ENCODE peak calls at places on chromosomes 5 and 9, in four cellular contexts. One of them, this sample, is unnamed.

GRCh38 chr9:131045300-131046092 is 36.5 kb downstream of the LAMC3 start:
- DNase-seq in HCT116: no peak
- DNase-seq in type B pancreatic cell: no peak
- DNase-seq in cardiac muscle cell: peak; percentile 13
- DNase-seq in this sample: no peak

GRCh38 chr9:29039258-29039657 is 1466.0 kb upstream of the C9orf72 start:
- DNase-seq in type B pancreatic cell: no peak
- DNase-seq in HCT116: no peak
- DNase-seq in cardiac muscle cell: peak; percentile 0
- DNase-seq in this sample: no peak

GRCh38 chr9:136953771-136954269 is 1.7 kb downstream of the LCN12 start:
- DNase-seq in HCT116: no peak
- DNase-seq in cardiac muscle cell: no peak
- DNase-seq in type B pancreatic cell: no peak
- DNase-seq in this sample: no peak

GRCh38 chr5:148760945-148761638 is 65.3 kb upstream of the ADRB2 start:
- DNase-seq in type B pancreatic cell: no peak
- DNase-seq in HCT116: no peak
- DNase-seq in cardiac muscle cell: no peak
- DNase-seq in this sample: no peak

GRCh38 chr5:177025139-177025538 is 2.6 kb downstream of the ZNF346 start:
- DNase-seq in type B pancreatic cell: no peak
- DNase-seq in cardiac muscle cell: peak; percentile 67
- DNase-seq in HCT116: no peak
- DNase-seq in this sample: no peak

GRCh38 chr5:157308826-157309465 is 43.0 kb downstream of the CYFIP2 start:
- DNase-seq in cardiac muscle cell: peak; percentile 35
- DNase-seq in HCT116: no peak
- DNase-seq in type B pancreatic cell: no peak
- DNase-seq in this sample: no peak

GRCh38 chr5:141817631-141818030 is 60.6 kb downstream of the PCDH1 start:
- DNase-seq in cardiac muscle cell: no peak
- DNase-seq in type B pancreatic cell: no peak
- DNase-seq in HCT116: no peak
- DNase-seq in this sample: no peak

GRCh38 chr5:142830241-142831018 is 60.3 kb downstream of the ARHGAP26 start:
- DNase-seq in type B pancreatic cell: no peak
- DNase-seq in cardiac muscle cell: peak; percentile 46
- DNase-seq in HCT116: no peak
- DNase-seq in this sample: no peak

GRCh38 chr5:10607666-10608442 is 44.0 kb downstream of the ANKRD33B start:
- DNase-seq in type B pancreatic cell: peak; percentile 18
- DNase-seq in HCT116: no peak
- DNase-seq in cardiac muscle cell: peak; percentile 89
- DNase-seq in this sample: no peak

GRCh38 chr5:7878381-7878873 is 9.5 kb downstream of the MTRR start:
- DNase-seq in type B pancreatic cell: no peak
- DNase-seq in HCT116: no peak
- DNase-seq in cardiac muscle cell: peak; percentile 62
- DNase-seq in this sample: no peak

GRCh38 chr5:172958268-172959046 is 767 bp upstream of the RPL26L1 start:
- DNase-seq in type B pancreatic cell: no peak
- DNase-seq in HCT116: peak; percentile 29
- DNase-seq in cardiac muscle cell: peak; percentile 73
- DNase-seq in this sample: no peak

GRCh38 chr5:165187815-165188214 is 1682.4 kb downstream of the MAT2B start:
- DNase-seq in cardiac muscle cell: no peak
- DNase-seq in type B pancreatic cell: no peak
- DNase-seq in HCT116: no peak
- DNase-seq in this sample: no peak

GRCh38 chr5:111225926-111226325 is 1.7 kb downstream of the CAMK4 start:
- DNase-seq in cardiac muscle cell: no peak
- DNase-seq in HCT116: no peak
- DNase-seq in type B pancreatic cell: no peak
- DNase-seq in this sample: no peak

GRCh38 chr5:134581241-134581981 is 51.2 kb downstream of the SAR1B start:
- DNase-seq in HCT116: no peak
- DNase-seq in type B pancreatic cell: no peak
- DNase-seq in cardiac muscle cell: no peak
- DNase-seq in this sample: no peak

GRCh38 chr9:129939426-129939825 is 103.6 kb downstream of the FNBP1 start:
- DNase-seq in HCT116: no peak
- DNase-seq in type B pancreatic cell: no peak
- DNase-seq in cardiac muscle cell: no peak
- DNase-seq in this sample: no peak

GRCh38 chr5:69136296-69136695 is 30.7 kb upstream of the CCNB1 start:
- DNase-seq in cardiac muscle cell: peak; percentile 20
- DNase-seq in HCT116: no peak
- DNase-seq in type B pancreatic cell: no peak
- DNase-seq in this sample: no peak

GRCh38 chr9:89519393-89519805 is 21.5 kb upstream of the SEMA4D start:
- DNase-seq in HCT116: peak; percentile 26
- DNase-seq in type B pancreatic cell: no peak
- DNase-seq in cardiac muscle cell: peak; percentile 48
- DNase-seq in this sample: peak; percentile 94

GRCh38 chr9:110128664-110129329 is 79.2 kb downstream of the C9orf152 start:
- DNase-seq in cardiac muscle cell: no peak
- DNase-seq in HCT116: no peak
- DNase-seq in type B pancreatic cell: no peak
- DNase-seq in this sample: no peak

GRCh38 chr9:127765418-127765817 is 13.0 kb downstream of the SH2D3C start:
- DNase-seq in type B pancreatic cell: no peak
- DNase-seq in HCT116: no peak
- DNase-seq in cardiac muscle cell: no peak
- DNase-seq in this sample: no peak

GRCh38 chr9:127762111-127762676 is 16.3 kb downstream of the SH2D3C start:
- DNase-seq in type B pancreatic cell: no peak
- DNase-seq in HCT116: no peak
- DNase-seq in cardiac muscle cell: no peak
- DNase-seq in this sample: no peak

GRCh38 chr9:127761491-127761904 is 17.0 kb downstream of the SH2D3C start:
- DNase-seq in cardiac muscle cell: no peak
- DNase-seq in type B pancreatic cell: no peak
- DNase-seq in HCT116: no peak
- DNase-seq in this sample: no peak

GRCh38 chr9:127761061-127761460 is 17.4 kb downstream of the SH2D3C start:
- DNase-seq in type B pancreatic cell: no peak
- DNase-seq in HCT116: no peak
- DNase-seq in cardiac muscle cell: no peak
- DNase-seq in this sample: no peak

DNA sequence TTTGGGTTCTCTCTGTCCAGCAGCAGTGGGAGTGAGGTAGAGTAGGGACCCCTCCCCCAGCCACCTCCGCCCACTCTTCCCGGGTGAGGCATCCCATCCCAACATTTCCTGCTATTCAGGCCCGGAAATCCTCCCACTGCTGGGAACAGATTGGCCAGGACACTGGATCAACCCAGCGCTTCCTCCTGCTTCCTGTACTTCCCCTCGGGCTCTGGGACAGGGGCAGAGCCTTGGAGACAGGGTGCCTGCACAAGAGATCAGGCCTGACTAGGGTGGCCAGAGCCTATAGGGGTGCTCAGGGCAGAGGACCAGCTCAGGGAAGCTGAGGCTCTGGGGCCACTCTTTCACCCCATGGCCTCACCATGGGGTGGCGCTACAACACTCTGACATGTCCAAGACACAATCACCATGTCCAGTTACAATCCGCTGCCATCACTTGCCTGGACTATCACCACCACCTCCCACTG is 14.5 kb downstream of the SH2D3C start:
- DNase-seq in type B pancreatic cell: no peak
- DNase-seq in HCT116: no peak
- DNase-seq in cardiac muscle cell: peak; percentile 67
- DNase-seq in this sample: no peak
- TF ChIP-seq CTCF in type B pancreatic cell: peak; percentile 43
- TF ChIP-seq CTCF in HCT116: peak; percentile 55
- TF ChIP-seq CTCF in cardiac muscle cell: peak; percentile 47
- TF ChIP-seq CTCF in this sample: peak; percentile 40

GRCh38 chr5:112247930-112248329 is 171.1 kb downstream of the EPB41L4A start:
- DNase-seq in HCT116: no peak
- DNase-seq in type B pancreatic cell: no peak
- DNase-seq in cardiac muscle cell: no peak
- DNase-seq in this sample: no peak

GRCh38 chr5:112240011-112240410 is 179.1 kb downstream of the EPB41L4A start:
- DNase-seq in type B pancreatic cell: no peak
- DNase-seq in HCT116: no peak
- DNase-seq in cardiac muscle cell: no peak
- DNase-seq in this sample: peak; percentile 67

GRCh38 chr5:112248643-112249042 is 170.4 kb downstream of the EPB41L4A start:
- DNase-seq in type B pancreatic cell: no peak
- DNase-seq in cardiac muscle cell: no peak
- DNase-seq in HCT116: no peak
- DNase-seq in this sample: no peak

GRCh38 chr5:112250551-112250950 is 168.5 kb downstream of the EPB41L4A start:
- DNase-seq in cardiac muscle cell: no peak
- DNase-seq in HCT116: no peak
- DNase-seq in type B pancreatic cell: no peak
- DNase-seq in this sample: no peak

GRCh38 chr5:112245616-112246015 is 173.5 kb downstream of the EPB41L4A start:
- DNase-seq in type B pancreatic cell: no peak
- DNase-seq in HCT116: no peak
- DNase-seq in cardiac muscle cell: no peak
- DNase-seq in this sample: no peak
- TF ChIP-seq CTCF in type B pancreatic cell: peak; percentile 25
- TF ChIP-seq CTCF in HCT116: peak; percentile 10
- TF ChIP-seq CTCF in cardiac muscle cell: no peak
- TF ChIP-seq CTCF in this sample: peak; percentile 4

GRCh38 chr5:37905230-37905629 is 65.4 kb upstream of the GDNF start:
- DNase-seq in type B pancreatic cell: no peak
- DNase-seq in HCT116: no peak
- DNase-seq in cardiac muscle cell: no peak
- DNase-seq in this sample: no peak

GRCh38 chr5:37902323-37902722 is 62.5 kb upstream of the GDNF start:
- DNase-seq in cardiac muscle cell: no peak
- DNase-seq in HCT116: no peak
- DNase-seq in type B pancreatic cell: no peak
- DNase-seq in this sample: no peak

GRCh38 chr5:37899037-37899436 is 59.2 kb upstream of the GDNF start:
- DNase-seq in HCT116: no peak
- DNase-seq in type B pancreatic cell: no peak
- DNase-seq in cardiac muscle cell: no peak
- DNase-seq in this sample: no peak

GRCh38 chr5:37896159-37896558 is 56.3 kb upstream of the GDNF start:
- DNase-seq in HCT116: no peak
- DNase-seq in type B pancreatic cell: no peak
- DNase-seq in cardiac muscle cell: no peak
- DNase-seq in this sample: no peak

GRCh38 chr5:37900692-37901091 is 60.9 kb upstream of the GDNF start:
- DNase-seq in HCT116: peak; percentile 10
- DNase-seq in type B pancreatic cell: no peak
- DNase-seq in cardiac muscle cell: peak; percentile 47
- DNase-seq in this sample: peak; percentile 25
- TF ChIP-seq CTCF in HCT116: peak; percentile 32
- TF ChIP-seq CTCF in type B pancreatic cell: no peak
- TF ChIP-seq CTCF in cardiac muscle cell: no peak
- TF ChIP-seq CTCF in this sample: peak; percentile 57

GRCh38 chr5:160155017-160155725 is 35.9 kb upstream of the PWWP2A start:
- DNase-seq in type B pancreatic cell: no peak
- DNase-seq in cardiac muscle cell: no peak
- DNase-seq in HCT116: no peak
- DNase-seq in this sample: no peak

GRCh38 chr5:160162910-160163309 is 43.7 kb upstream of the PWWP2A start:
- DNase-seq in cardiac muscle cell: no peak
- DNase-seq in HCT116: no peak
- DNase-seq in type B pancreatic cell: no peak
- DNase-seq in this sample: no peak

GRCh38 chr5:160161626-160162025 is 42.4 kb upstream of the PWWP2A start:
- DNase-seq in HCT116: no peak
- DNase-seq in type B pancreatic cell: no peak
- DNase-seq in cardiac muscle cell: no peak
- DNase-seq in this sample: no peak

GRCh38 chr5:160159991-160160826 is 41.0 kb upstream of the PWWP2A start:
- DNase-seq in type B pancreatic cell: no peak
- DNase-seq in cardiac muscle cell: no peak
- DNase-seq in HCT116: no peak
- DNase-seq in this sample: no peak

DNA sequence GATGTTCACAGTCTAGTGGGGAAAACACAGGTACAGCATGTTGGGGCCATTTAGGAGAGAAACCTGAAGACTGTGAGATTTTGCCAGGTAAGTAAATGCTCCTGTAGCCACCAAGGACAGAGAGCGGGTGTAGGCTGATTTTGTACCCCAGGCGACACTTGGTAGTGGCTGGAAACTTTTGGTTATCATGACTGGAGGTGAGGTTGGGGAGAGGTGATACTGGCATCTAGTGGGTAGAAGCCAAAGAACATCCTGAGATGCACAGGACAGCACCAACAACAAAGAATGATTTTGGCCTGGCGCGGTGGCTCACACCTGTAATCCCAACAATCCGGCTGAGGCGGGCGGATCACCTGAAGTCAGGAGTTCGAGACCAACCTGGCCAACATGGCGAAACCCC is 38.8 kb upstream of the PWWP2A start:
- DNase-seq in HCT116: no peak
- DNase-seq in cardiac muscle cell: no peak
- DNase-seq in type B pancreatic cell: no peak
- DNase-seq in this sample: no peak
- TF ChIP-seq CTCF in HCT116: peak; percentile 27
- TF ChIP-seq CTCF in cardiac muscle cell: no peak
- TF ChIP-seq CTCF in type B pancreatic cell: no peak
- TF ChIP-seq CTCF in this sample: peak; percentile 25

GRCh38 chr5:155906046-155906445 is 420.9 kb upstream of the SGCD start:
- DNase-seq in HCT116: no peak
- DNase-seq in cardiac muscle cell: no peak
- DNase-seq in type B pancreatic cell: no peak
- DNase-seq in this sample: no peak
- TF ChIP-seq CTCF in HCT116: no peak
- TF ChIP-seq CTCF in cardiac muscle cell: no peak
- TF ChIP-seq CTCF in type B pancreatic cell: no peak
- TF ChIP-seq CTCF in this sample: peak; percentile 27

DNA sequence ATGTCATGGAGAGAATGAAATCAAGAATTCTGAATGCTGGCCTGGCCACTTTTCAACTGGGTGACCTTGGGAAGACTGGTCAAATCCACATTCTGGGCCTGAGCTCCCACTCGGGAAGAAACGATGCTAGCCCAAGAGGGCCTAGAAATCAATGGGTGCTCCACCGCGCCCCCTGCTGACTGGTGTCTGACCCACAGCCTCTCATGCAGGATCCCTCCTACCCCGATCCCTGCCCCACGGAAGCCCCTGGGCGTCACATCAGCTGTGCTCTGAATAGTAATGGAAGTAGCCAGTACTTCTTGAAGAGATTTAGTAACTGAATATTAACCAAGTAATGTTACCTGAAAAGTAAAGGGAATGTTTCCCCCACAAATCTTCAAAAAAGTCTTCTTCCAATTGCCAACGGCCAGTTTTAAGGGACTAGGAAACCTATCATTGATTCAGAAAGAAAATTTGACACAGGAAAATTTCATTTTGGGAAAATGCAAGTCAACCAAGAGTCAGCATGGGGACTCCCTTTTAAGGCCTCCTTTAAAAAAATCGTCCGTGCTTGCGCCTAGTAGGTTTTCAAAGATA is 43.9 kb downstream of the CRB2 start:
- DNase-seq in HCT116: no peak
- DNase-seq in type B pancreatic cell: no peak
- DNase-seq in cardiac muscle cell: peak; percentile 13
- DNase-seq in this sample: no peak
- TF ChIP-seq CTCF in HCT116: peak; percentile 75
- TF ChIP-seq CTCF in type B pancreatic cell: peak; percentile 74
- TF ChIP-seq CTCF in cardiac muscle cell: peak; percentile 64
- TF ChIP-seq CTCF in this sample: peak; percentile 66

GRCh38 chr9:126706698-126707053 is 92.9 kb downstream of the LMX1B start:
- DNase-seq in cardiac muscle cell: no peak
- DNase-seq in type B pancreatic cell: no peak
- DNase-seq in HCT116: no peak
- DNase-seq in this sample: no peak
- TF ChIP-seq CTCF in cardiac muscle cell: no peak
- TF ChIP-seq CTCF in type B pancreatic cell: no peak
- TF ChIP-seq CTCF in HCT116: no peak
- TF ChIP-seq CTCF in this sample: no peak

This sample was measured in epithelial cell of proximal tubule.